ENCODE peak calls at places on chromosomes 12 and 14, in six cellular contexts. One of them, this sample, is unnamed.

GRCh38 chr12:2692156-2692555 is 102.6 kb upstream of the FKBP4 start:
- DNase-seq in IMR-90: no peak
- DNase-seq in HepG2: no peak
- DNase-seq in GM12878: no peak
- DNase-seq in H1: no peak
- DNase-seq in K562: no peak
- DNase-seq in this sample: peak

GRCh38 chr12:32290411-32290810 is 108.9 kb upstream of the FGD4 start:
- DNase-seq in IMR-90: peak
- DNase-seq in K562: peak
- DNase-seq in HepG2: no peak
- DNase-seq in H1: no peak
- DNase-seq in GM12878: no peak
- DNase-seq in this sample: no peak

GRCh38 chr12:48003226-48004038 is 844 bp downstream of the COL2A1 start:
- DNase-seq in HepG2: no peak
- DNase-seq in IMR-90: no peak
- DNase-seq in GM12878: no peak
- DNase-seq in H1: no peak
- DNase-seq in K562: peak
- DNase-seq in this sample: no peak

GRCh38 chr12:132505852-132506219 is 15.9 kb downstream of the FBRSL1 start:
- DNase-seq in HepG2: no peak
- DNase-seq in GM12878: no peak
- DNase-seq in H1: no peak
- DNase-seq in K562: no peak
- DNase-seq in IMR-90: no peak
- DNase-seq in this sample: no peak

GRCh38 chr12:30795410-30795659 is 40.6 kb upstream of the CAPRIN2 start:
- DNase-seq in GM12878: no peak
- DNase-seq in IMR-90: no peak
- DNase-seq in HepG2: no peak
- DNase-seq in H1: no peak
- DNase-seq in K562: no peak
- DNase-seq in this sample: no peak

GRCh38 chr12:26122681-26123481 is 2.0 kb downstream of the BHLHE41 start:
- DNase-seq in H1: no peak
- DNase-seq in IMR-90: peak
- DNase-seq in K562: peak
- DNase-seq in GM12878: no peak
- DNase-seq in HepG2: no peak
- DNase-seq in this sample: peak

GRCh38 chr12:6570264-6570887 is 2.3 kb upstream of the NOP2 start:
- DNase-seq in GM12878: no peak
- DNase-seq in IMR-90: no peak
- DNase-seq in HepG2: peak
- DNase-seq in K562: peak
- DNase-seq in H1: no peak
- DNase-seq in this sample: peak

GRCh38 chr14:23057757-23058653 is 685 bp upstream of the CDH24 start:
- DNase-seq in HepG2: peak
- DNase-seq in IMR-90: peak
- DNase-seq in GM12878: peak
- DNase-seq in K562: peak
- DNase-seq in H1: peak
- DNase-seq in this sample: peak

GRCh38 chr12:21353487-21353886 is 18.8 kb upstream of the SLCO1A2 start:
- DNase-seq in K562: peak
- DNase-seq in IMR-90: no peak
- DNase-seq in H1: no peak
- DNase-seq in GM12878: no peak
- DNase-seq in HepG2: no peak
- DNase-seq in this sample: no peak

GRCh38 chr14:66804141-66804540 is 296.2 kb downstream of the GPHN start:
- DNase-seq in HepG2: no peak
- DNase-seq in IMR-90: no peak
- DNase-seq in K562: no peak
- DNase-seq in GM12878: no peak
- DNase-seq in H1: no peak
- DNase-seq in this sample: no peak

GRCh38 chr12:16603916-16604575 is 1.9 kb downstream of the LMO3 start:
- DNase-seq in GM12878: no peak
- DNase-seq in HepG2: no peak
- DNase-seq in K562: no peak
- DNase-seq in IMR-90: no peak
- DNase-seq in H1: no peak
- DNase-seq in this sample: no peak

GRCh38 chr12:109982211-109982610 is 14.0 kb downstream of the GIT2 start:
- DNase-seq in H1: no peak
- DNase-seq in HepG2: no peak
- DNase-seq in GM12878: no peak
- DNase-seq in IMR-90: peak
- DNase-seq in K562: no peak
- DNase-seq in this sample: no peak

GRCh38 chr12:96578526-96579125 is 89.2 kb downstream of the CFAP54 start:
- DNase-seq in K562: peak
- DNase-seq in H1: no peak
- DNase-seq in GM12878: peak
- DNase-seq in IMR-90: peak
- DNase-seq in HepG2: peak
- DNase-seq in this sample: peak

GRCh38 chr12:54217774-54218221 is 29.0 kb upstream of the SMUG1 start:
- DNase-seq in HepG2: no peak
- DNase-seq in IMR-90: no peak
- DNase-seq in H1: no peak
- DNase-seq in GM12878: no peak
- DNase-seq in K562: no peak
- DNase-seq in this sample: peak

GRCh38 chr12:120538281-120539156 is 4.4 kb downstream of the RNF10 start:
- DNase-seq in H1: no peak
- DNase-seq in GM12878: no peak
- DNase-seq in K562: peak
- DNase-seq in IMR-90: peak
- DNase-seq in HepG2: peak
- DNase-seq in this sample: peak

GRCh38 chr12:104748356-104748755 is 209.7 kb downstream of the SLC41A2 start:
- DNase-seq in H1: no peak
- DNase-seq in K562: no peak
- DNase-seq in IMR-90: no peak
- DNase-seq in HepG2: no peak
- DNase-seq in GM12878: no peak
- DNase-seq in this sample: no peak

GRCh38 chr14:104370256-104370870 is 209.2 kb upstream of the C14orf180 start:
- DNase-seq in H1: peak
- DNase-seq in K562: peak
- DNase-seq in HepG2: peak
- DNase-seq in IMR-90: no peak
- DNase-seq in GM12878: no peak
- DNase-seq in this sample: no peak

GRCh38 chr12:110367209-110367864 is 36.2 kb downstream of the ANAPC7 start:
- DNase-seq in K562: no peak
- DNase-seq in IMR-90: peak
- DNase-seq in H1: no peak
- DNase-seq in HepG2: no peak
- DNase-seq in GM12878: no peak
- DNase-seq in this sample: no peak

GRCh38 chr12:69298947-69299346 is 49.2 kb upstream of the LYZ start:
- DNase-seq in K562: no peak
- DNase-seq in IMR-90: no peak
- DNase-seq in HepG2: no peak
- DNase-seq in H1: no peak
- DNase-seq in GM12878: no peak
- DNase-seq in this sample: no peak

GRCh38 chr12:75721231-75721641 is 209.8 kb upstream of the KRR1 start:
- DNase-seq in GM12878: no peak
- DNase-seq in IMR-90: peak
- DNase-seq in K562: no peak
- DNase-seq in H1: no peak
- DNase-seq in HepG2: no peak
- DNase-seq in this sample: no peak

GRCh38 chr12:3530548-3530947 is 39.5 kb downstream of the PRMT8 start:
- DNase-seq in IMR-90: no peak
- DNase-seq in H1: no peak
- DNase-seq in HepG2: no peak
- DNase-seq in K562: no peak
- DNase-seq in GM12878: no peak
- DNase-seq in this sample: no peak

GRCh38 chr14:69059658-69060648 is 80.9 kb upstream of the ACTN1 start:
- DNase-seq in K562: no peak
- DNase-seq in GM12878: no peak
- DNase-seq in IMR-90: peak
- DNase-seq in H1: no peak
- DNase-seq in HepG2: no peak
- DNase-seq in this sample: no peak

GRCh38 chr12:75526655-75527511 is 15.5 kb upstream of the KRR1 start:
- DNase-seq in GM12878: peak
- DNase-seq in H1: no peak
- DNase-seq in IMR-90: peak
- DNase-seq in HepG2: peak
- DNase-seq in K562: peak
- DNase-seq in this sample: peak

GRCh38 chr12:81670759-81671158 is 88.4 kb downstream of the PPFIA2 start:
- DNase-seq in H1: no peak
- DNase-seq in GM12878: no peak
- DNase-seq in HepG2: no peak
- DNase-seq in IMR-90: no peak
- DNase-seq in K562: no peak
- DNase-seq in this sample: no peak

GRCh38 chr14:77707355-77707723 is 484 bp downstream of the ALKBH1 start:
- DNase-seq in H1: no peak
- DNase-seq in IMR-90: peak
- DNase-seq in HepG2: peak
- DNase-seq in GM12878: no peak
- DNase-seq in K562: peak
- DNase-seq in this sample: no peak

GRCh38 chr12:47218191-47218654 is 138.5 kb upstream of the AMIGO2 start:
- DNase-seq in GM12878: no peak
- DNase-seq in K562: no peak
- DNase-seq in HepG2: no peak
- DNase-seq in IMR-90: no peak
- DNase-seq in H1: no peak
- DNase-seq in this sample: no peak

GRCh38 chr12:33828326-33828725 is 194.0 kb upstream of the ALG10 start:
- DNase-seq in H1: no peak
- DNase-seq in IMR-90: no peak
- DNase-seq in HepG2: no peak
- DNase-seq in GM12878: no peak
- DNase-seq in K562: peak
- DNase-seq in this sample: no peak

GRCh38 chr14:24240110-24240918 is 2.1 kb downstream of the TINF2 start:
- DNase-seq in GM12878: no peak
- DNase-seq in IMR-90: no peak
- DNase-seq in K562: no peak
- DNase-seq in HepG2: no peak
- DNase-seq in H1: no peak
- DNase-seq in this sample: no peak
- H3K9ac ChIP-seq in GM12878: no peak
- H3K9ac ChIP-seq in IMR-90: no peak
- H3K9ac ChIP-seq in K562: no peak
- H3K9ac ChIP-seq in HepG2: no peak
- H3K9ac ChIP-seq in H1: no peak
- H3K9ac ChIP-seq in this sample: no peak

GRCh38 chr12:4943067-4943937 is 33.6 kb downstream of the KCNA1 start:
- DNase-seq in IMR-90: no peak
- DNase-seq in GM12878: peak
- DNase-seq in H1: no peak
- DNase-seq in K562: no peak
- DNase-seq in HepG2: no peak
- DNase-seq in this sample: peak

GRCh38 chr12:4943938-4944284 is 34.2 kb downstream of the KCNA1 start:
- DNase-seq in K562: no peak
- DNase-seq in IMR-90: no peak
- DNase-seq in H1: no peak
- DNase-seq in HepG2: no peak
- DNase-seq in GM12878: no peak
- DNase-seq in this sample: no peak

GRCh38 chr12:4951601-4952000 is 41.9 kb downstream of the KCNA1 start:
- DNase-seq in HepG2: no peak
- DNase-seq in IMR-90: no peak
- DNase-seq in H1: no peak
- DNase-seq in K562: no peak
- DNase-seq in GM12878: no peak
- DNase-seq in this sample: no peak

GRCh38 chr12:4947297-4947696 is 37.6 kb downstream of the KCNA1 start:
- DNase-seq in GM12878: no peak
- DNase-seq in K562: no peak
- DNase-seq in HepG2: no peak
- DNase-seq in IMR-90: no peak
- DNase-seq in H1: no peak
- DNase-seq in this sample: no peak
- H3K9ac ChIP-seq in GM12878: no peak
- H3K9ac ChIP-seq in K562: no peak
- H3K9ac ChIP-seq in HepG2: no peak
- H3K9ac ChIP-seq in IMR-90: no peak
- H3K9ac ChIP-seq in H1: no peak
- H3K9ac ChIP-seq in this sample: no peak

GRCh38 chr12:10067942-10068341 is 30.8 kb downstream of the CLEC1A start:
- DNase-seq in IMR-90: no peak
- DNase-seq in K562: no peak
- DNase-seq in H1: no peak
- DNase-seq in GM12878: no peak
- DNase-seq in HepG2: no peak
- DNase-seq in this sample: no peak
- H3K9ac ChIP-seq in IMR-90: no peak
- H3K9ac ChIP-seq in K562: no peak
- H3K9ac ChIP-seq in H1: no peak
- H3K9ac ChIP-seq in GM12878: no peak
- H3K9ac ChIP-seq in HepG2: no peak
- H3K9ac ChIP-seq in this sample: no peak

GRCh38 chr14:102878970-102879460 is 43.4 kb upstream of the AMN start:
- DNase-seq in H1: no peak
- DNase-seq in IMR-90: no peak
- DNase-seq in K562: no peak
- DNase-seq in HepG2: peak
- DNase-seq in GM12878: no peak
- DNase-seq in this sample: no peak
- H3K9ac ChIP-seq in H1: no peak
- H3K9ac ChIP-seq in IMR-90: no peak
- H3K9ac ChIP-seq in K562: no peak
- H3K9ac ChIP-seq in HepG2: no peak
- H3K9ac ChIP-seq in GM12878: no peak
- H3K9ac ChIP-seq in this sample: no peak